ENCODE peak calls at places on chromosomes 13 and 19, in six cellular contexts. G is IMR-90, R is H9, B is neuronal stem cell, Q is H1, I is trophoblast cell. V is an unnamed sample.

GRCh38 chr19:49017666-49018351 is 918 bp upstream of the LHB start:
- DNase-seq in R (peak), I (peak), G (peak), B (no peak), Q (peak), V (peak)

GRCh38 chr13:72527333-72527732 is 200.1 kb downstream of the MZT1 start:
- DNase-seq in G (no peak), I (no peak), Q (no peak), B (no peak), R (no peak), V (no peak)

GRCh38 chr19:1172353-1173159 is 1.5 kb downstream of the SBNO2 start:
- DNase-seq in G (peak), R (no peak), I (peak), Q (no peak), B (no peak), V (peak)

GRCh38 chr19:725461-726089 is 16.8 kb downstream of the PALM start:
- DNase-seq in R (no peak), I (no peak), Q (no peak), G (no peak), B (no peak), V (no peak)

GRCh38 chr13:105343134-105343806 is 1192.2 kb downstream of the EFNB2 start:
- DNase-seq in I (no peak), R (no peak), Q (no peak), B (no peak), G (peak), V (no peak)

GRCh38 chr19:8515317-8515716 is 1.4 kb upstream of the ZNF414 start:
- DNase-seq in I (no peak), B (no peak), R (no peak), Q (no peak), G (no peak), V (no peak)

GRCh38 chr19:48678201-48678600 is 5.4 kb upstream of the NTN5 start:
- DNase-seq in G (no peak), Q (no peak), B (no peak), R (no peak), I (no peak), V (no peak)

GRCh38 chr13:19957320-19958118 is 1.0 kb upstream of the ZMYM2 start:
- DNase-seq in G (peak), B (peak), I (peak), Q (peak), R (peak), V (peak)

GRCh38 chr13:45257638-45258338 is 56.9 kb upstream of the KCTD4 start:
- DNase-seq in G (peak), R (no peak), I (no peak), B (no peak), Q (no peak), V (no peak)

GRCh38 chr13:39038569-39038898 is 278 bp downstream of the NHLRC3 start:
- DNase-seq in I (peak), Q (no peak), G (no peak), R (no peak), B (no peak), V (peak)

GRCh38 chr13:26749285-26749684 is 11.3 kb downstream of the GPR12 start:
- DNase-seq in R (peak), Q (no peak), B (no peak), I (no peak), G (no peak), V (no peak)

GRCh38 chr13:112869202-112870061 is 99.6 kb upstream of the MCF2L start:
- DNase-seq in B (no peak), Q (no peak), R (no peak), G (peak), I (no peak), V (no peak)

GRCh38 chr19:31342926-31343325 is 6.3 kb downstream of the TSHZ3 start:
- DNase-seq in I (no peak), B (no peak), G (no peak), R (no peak), Q (no peak), V (no peak)

GRCh38 chr19:55935206-55935605 is 3.1 kb upstream of the NLRP13 start:
- DNase-seq in Q (no peak), G (no peak), R (no peak), B (no peak), I (no peak), V (no peak)

GRCh38 chr19:46000497-46001246 is 5.4 kb downstream of the CCDC61 start:
- DNase-seq in I (no peak), G (no peak), Q (peak), B (peak), R (peak), V (no peak)

GRCh38 chr13:37791699-37792098 is 77.9 kb downstream of the TRPC4 start:
- DNase-seq in G (peak), I (no peak), Q (no peak), R (no peak), B (no peak), V (no peak)

GRCh38 chr19:1944088-1944915 is 3.3 kb downstream of the CSNK1G2 start:
- DNase-seq in B (no peak), Q (no peak), G (no peak), I (no peak), R (no peak), V (no peak)

GRCh38 chr13:57763689-57764088 is 132.1 kb downstream of the PCDH17 start:
- DNase-seq in G (no peak), I (no peak), Q (no peak), R (no peak), B (no peak), V (no peak)

GRCh38 chr19:4693078-4693350 is 22.9 kb upstream of the MYDGF start:
- DNase-seq in R (no peak), G (no peak), B (no peak), Q (no peak), I (no peak), V (no peak)

GRCh38 chr19:5269926-5270325 is 70.7 kb downstream of the PTPRS start:
- DNase-seq in B (no peak), G (no peak), R (no peak), Q (no peak), I (no peak), V (no peak)

GRCh38 chr13:112575680-112576079 is 12.3 kb downstream of the TUBGCP3 start:
- DNase-seq in I (no peak), B (no peak), Q (no peak), G (no peak), R (peak), V (no peak)

GRCh38 chr13:24050292-24050711 is 110.2 kb upstream of the SPATA13 start:
- DNase-seq in Q (no peak), G (peak), B (no peak), I (no peak), R (no peak), V (peak)

GRCh38 chr19:38648789-38649304 is 1.4 kb downstream of the ACTN4 start:
- DNase-seq in I (no peak), G (no peak), R (no peak), B (no peak), Q (no peak), V (no peak)

GRCh38 chr13:74450976-74451375 is 316.8 kb upstream of the KLF12 start:
- DNase-seq in I (no peak), B (no peak), G (no peak), R (no peak), Q (no peak), V (no peak)

DNA sequence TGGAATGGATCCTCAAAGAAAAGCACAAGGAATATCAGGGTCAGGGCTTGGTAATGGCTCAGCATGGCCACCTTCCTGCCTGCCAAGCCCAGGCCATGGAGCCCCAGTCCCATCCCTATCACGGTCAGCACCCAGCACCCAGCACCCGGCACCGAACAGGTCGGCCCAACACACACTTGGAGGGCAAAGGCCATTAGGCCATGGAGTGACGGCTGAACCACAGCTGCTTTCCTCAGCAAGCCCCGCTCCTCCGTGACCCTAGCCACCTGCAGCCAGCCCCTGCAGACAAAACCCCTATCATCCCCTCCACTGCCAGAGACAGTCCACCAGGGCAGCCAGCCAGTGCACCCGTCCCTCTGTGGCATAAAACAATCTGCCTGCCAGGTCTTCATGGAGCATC is 20.6 kb downstream of the PEPD start:
- DNase-seq in I (no peak), B (no peak), Q (no peak), R (no peak), G (no peak), V (no peak)
- H4K91ac ChIP-seq in I (no peak), B (no peak), Q (no peak), R (no peak), G (no peak), V (no peak)

DNA sequence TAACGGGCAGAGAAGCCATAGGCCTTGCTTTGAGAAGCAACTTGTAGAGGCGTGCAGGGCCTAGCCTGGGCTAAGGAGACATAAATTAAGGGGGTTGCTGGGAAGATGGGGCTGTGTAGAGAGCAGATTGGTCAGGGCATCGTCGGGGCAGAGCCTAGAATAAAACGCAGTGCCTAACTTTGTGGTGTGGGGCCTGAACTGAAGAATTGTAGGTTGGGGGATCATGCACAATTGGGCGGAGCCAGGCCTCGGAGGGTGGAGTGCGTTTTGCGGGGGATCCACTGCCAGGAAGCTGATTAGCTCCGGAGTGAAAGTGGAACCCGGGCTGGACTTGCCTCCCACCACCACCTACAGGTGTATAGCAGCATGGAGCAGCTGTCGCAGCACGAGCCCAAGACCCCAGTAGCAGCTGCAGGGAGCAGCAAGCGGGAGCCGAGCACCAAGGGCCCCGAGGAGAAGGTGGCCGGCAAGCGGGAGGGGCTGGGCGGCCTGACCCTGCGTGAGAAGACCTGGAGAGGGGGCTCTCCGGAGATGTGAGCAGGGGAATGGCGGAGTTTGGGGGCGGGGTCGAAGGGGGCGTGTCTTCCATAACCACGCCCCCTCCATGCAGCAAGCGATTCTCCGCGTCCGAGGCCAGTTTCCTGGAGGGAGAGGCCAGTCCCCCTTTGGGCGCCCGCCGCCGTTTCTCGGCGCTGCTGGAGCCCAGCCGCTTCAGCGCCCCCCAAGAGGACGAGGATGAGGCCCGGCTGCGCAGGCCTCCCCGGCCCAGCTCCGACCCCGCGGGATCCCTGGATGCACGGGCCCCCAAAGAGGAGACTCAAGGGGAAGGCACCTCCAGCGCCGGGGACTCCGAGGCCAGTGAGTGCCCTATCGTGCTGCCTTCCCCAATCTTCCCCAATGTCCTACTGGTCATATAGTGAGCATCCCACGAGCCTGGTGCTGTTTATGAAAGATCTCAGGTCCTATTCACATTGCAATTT is 13.8 kb downstream of the DNASE2 start:
- DNase-seq in G (peak), R (peak), Q (peak), I (no peak), B (peak), V (peak)
- H3K27ac ChIP-seq in G (no peak), R (no peak), Q (no peak), I (no peak), B (peak), V (no peak)

GRCh38 chr13:80436571-80437169 is 95.7 kb upstream of the SPRY2 start:
- DNase-seq in I (no peak), R (no peak), Q (no peak), G (no peak), B (no peak), V (peak)
- H3K14ac ChIP-seq in I (no peak), R (no peak), Q (no peak), G (no peak), B (no peak), V (no peak)

DNA sequence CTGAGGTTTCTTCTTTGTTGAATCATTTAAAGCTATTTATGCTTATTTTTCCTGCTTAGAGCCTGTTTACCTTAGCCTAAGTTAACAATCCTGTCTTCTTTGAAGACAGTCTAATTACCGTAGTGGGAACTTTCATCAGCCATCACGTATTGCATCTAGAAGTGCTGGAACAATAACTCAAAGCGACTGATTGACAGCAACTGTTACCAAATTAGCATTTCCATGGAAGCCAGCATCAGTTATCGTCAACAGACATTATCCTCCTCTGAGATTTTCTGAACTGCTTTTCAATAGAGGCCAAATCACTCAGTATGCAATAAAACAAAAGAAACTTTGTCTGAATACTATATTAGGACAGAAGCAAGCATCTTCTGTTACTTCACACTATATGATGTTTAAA is 433.3 kb upstream of the SLITRK1 start:
- DNase-seq in R (no peak), Q (no peak), G (no peak), B (peak), I (no peak), V (no peak)
- H4K91ac ChIP-seq in R (no peak), Q (no peak), G (no peak), B (no peak), I (no peak), V (no peak)

DNA sequence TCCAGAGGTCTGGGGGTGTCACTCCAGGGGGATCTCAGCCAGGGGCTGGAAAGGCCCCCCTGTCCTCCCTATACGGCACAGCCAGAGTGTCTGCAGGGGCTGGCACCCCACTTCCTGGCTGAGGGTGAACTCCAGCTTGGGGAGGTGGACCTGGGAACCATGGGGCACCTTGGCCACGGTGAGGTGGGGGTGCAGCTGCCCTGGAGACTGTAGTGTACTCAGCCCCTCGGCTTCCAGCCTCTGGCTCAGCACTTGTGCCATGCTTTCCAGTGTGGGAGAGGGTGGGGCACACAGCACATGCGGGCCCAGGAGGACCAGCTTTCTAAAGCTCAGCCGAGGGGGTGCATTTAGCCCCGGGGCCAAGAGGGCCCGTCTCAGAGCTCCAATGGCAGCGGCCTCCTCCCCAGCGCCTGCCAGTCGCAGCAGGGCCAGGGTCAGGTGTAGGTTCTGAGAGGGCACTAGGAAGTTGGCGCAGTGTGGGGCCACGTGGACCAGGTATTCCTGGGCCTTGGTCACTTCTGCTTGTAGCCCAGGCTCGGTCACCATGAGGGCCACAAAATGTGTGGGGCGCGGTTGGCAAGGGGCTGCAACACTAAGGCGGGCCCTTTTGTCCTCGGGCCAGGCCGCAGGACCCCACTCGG is 1.4 kb downstream of the LENG9 start:
- DNase-seq in B (no peak), G (no peak), R (peak), Q (no peak), I (peak), V (peak)
- H3K27ac ChIP-seq in B (no peak), G (peak), R (no peak), Q (peak), I (no peak), V (peak)

GRCh38 chr13:60836821-60837220 is 439.8 kb downstream of the TDRD3 start:
- DNase-seq in I (no peak), R (no peak), B (no peak), G (no peak), Q (no peak), V (no peak)

GRCh38 chr13:60837806-60838205 is 440.8 kb downstream of the TDRD3 start:
- DNase-seq in Q (no peak), I (no peak), B (no peak), G (no peak), R (no peak), V (peak)

DNA sequence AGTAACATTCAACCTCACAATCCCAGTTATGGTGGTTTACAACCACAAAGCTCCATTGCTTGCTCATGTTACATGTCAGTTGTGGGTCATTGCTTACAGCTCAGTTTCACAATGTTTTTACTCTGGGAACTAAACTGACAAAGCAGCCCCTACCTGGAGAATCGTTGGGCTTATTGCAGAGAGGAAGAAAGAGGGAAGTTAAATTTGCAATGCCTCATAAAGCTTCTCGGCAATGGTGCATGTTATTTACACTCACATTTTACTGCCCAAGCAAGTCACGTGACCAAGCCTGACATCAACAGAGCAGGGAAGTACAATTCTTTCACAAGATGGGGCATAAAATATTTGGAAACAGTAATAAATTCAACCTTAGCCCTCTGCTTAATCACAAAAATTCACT is 441.6 kb downstream of the TDRD3 start:
- DNase-seq in G (no peak), Q (no peak), B (no peak), I (no peak), R (no peak), V (no peak)
- H3K14ac ChIP-seq in G (no peak), Q (no peak), B (no peak), I (no peak), R (no peak), V (no peak)

GRCh38 chr13:110008816-110009215 is 222.4 kb upstream of the IRS2 start:
- DNase-seq in G (no peak), Q (no peak), R (no peak), B (no peak), I (peak), V (no peak)
- H4K91ac ChIP-seq in G (no peak), Q (no peak), R (no peak), B (no peak), I (no peak), V (no peak)

GRCh38 chr13:60261432-60262351 is 98.0 kb upstream of the DIAPH3 start:
- DNase-seq in R (peak), I (no peak), G (no peak), Q (no peak), B (no peak), V (no peak)

GRCh38 chr13:60268203-60268555 is 104.5 kb upstream of the DIAPH3 start:
- DNase-seq in G (no peak), I (peak), B (no peak), R (no peak), Q (no peak), V (peak)

GRCh38 chr13:60265566-60265965 is 101.8 kb upstream of the DIAPH3 start:
- DNase-seq in G (no peak), Q (no peak), I (no peak), R (no peak), B (no peak), V (no peak)

DNA sequence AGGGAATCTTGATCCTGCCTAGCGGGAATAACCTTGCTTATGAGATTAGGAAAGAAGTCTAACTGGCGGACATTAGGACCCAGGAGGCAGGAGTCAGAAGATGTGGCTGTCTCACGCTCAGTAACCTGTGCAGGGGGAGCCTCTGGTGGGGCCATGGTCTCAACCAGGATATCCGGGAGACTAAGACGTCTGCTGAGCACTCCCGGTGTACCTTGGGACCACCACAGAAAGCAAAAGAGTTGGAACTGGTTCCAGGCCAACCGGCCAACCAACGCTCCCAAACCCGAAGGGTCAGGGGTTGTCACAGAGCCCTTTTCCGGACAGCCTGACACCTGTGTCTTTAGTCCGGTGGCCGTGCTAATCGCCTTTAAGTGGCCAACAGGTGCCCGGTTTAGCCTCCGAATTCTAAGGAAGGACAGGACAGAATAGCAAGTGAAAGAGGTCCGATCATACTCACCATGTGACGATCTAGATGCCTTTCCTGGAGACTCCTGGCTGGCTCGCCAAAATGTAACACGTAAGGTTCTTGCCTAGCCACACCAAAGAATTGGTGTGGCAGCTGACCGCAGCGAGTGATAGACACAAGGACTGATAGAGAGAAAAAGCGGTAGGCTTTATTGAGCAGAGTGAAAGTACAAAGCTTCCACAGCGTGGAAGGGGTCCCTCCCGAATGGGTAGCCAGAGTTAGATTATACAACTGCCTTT is 103.9 kb upstream of the DIAPH3 start:
- DNase-seq in Q (peak), I (no peak), B (no peak), R (peak), G (no peak), V (peak)
- H3K27ac ChIP-seq in Q (no peak), I (no peak), B (no peak), R (no peak), G (no peak), V (no peak)